ENCODE peak calls at places on chromosomes 12 and 14, in nine cellular contexts. X is Panc1; U is HCT116; G is mucosa of descending colon; N is effector memory CD4-positive, alpha-beta T cell; F is fibroblast of lung; V is tibial artery; Y is vagina; C is breast epithelium. W is an unnamed sample. For H3K36me3 and H3K4me1, the result is how much of the 10 kb centered on the place peaks cover.

GRCh38 chr12:6363330-6364036 is 11.9 kb downstream of the SCNN1A start:
- DNase-seq in X (no peak), U (no peak), G (peak), N (peak), F (peak), V (peak), Y (peak), C (no peak), W (peak)

GRCh38 chr12:88328056-88328455 is 185.9 kb downstream of the TMTC3 start:
- DNase-seq in X (no peak), U (no peak), G (no peak), N (no peak), F (no peak), V (no peak), Y (no peak), C (no peak), W (no peak)

GRCh38 chr12:29921307-29921706 is 137.6 kb upstream of the TMTC1 start:
- DNase-seq in X (no peak), U (peak), G (no peak), N (no peak), F (peak), V (no peak), Y (no peak), C (no peak), W (no peak)

GRCh38 chr14:92464156-92464555 is 49.4 kb upstream of the RIN3 start:
- DNase-seq in X (no peak), U (no peak), G (no peak), N (no peak), F (no peak), V (no peak), Y (no peak), C (no peak), W (no peak)

GRCh38 chr14:72663076-72663487 is 230.8 kb downstream of the DPF3 start:
- DNase-seq in X (no peak), U (no peak), G (no peak), N (no peak), F (no peak), V (no peak), Y (no peak), C (no peak), W (no peak)

GRCh38 chr14:92728781-92729364 is 19.6 kb downstream of the LGMN start:
- DNase-seq in X (no peak), U (no peak), G (no peak), N (no peak), F (peak), V (no peak), Y (no peak), C (no peak), W (no peak)

GRCh38 chr12:5661820-5662219 is 229.9 kb downstream of the NTF3 start:
- DNase-seq in X (no peak), U (no peak), G (peak), N (no peak), F (no peak), V (no peak), Y (no peak), C (no peak), W (no peak)

GRCh38 chr14:69313176-69313575 is 53.2 kb downstream of the GALNT16 start:
- DNase-seq in X (no peak), U (no peak), G (no peak), N (no peak), F (peak), V (peak), Y (no peak), C (no peak), W (no peak)

GRCh38 chr12:126966498-126966897 is 1300.5 kb upstream of the TMEM132C start:
- DNase-seq in X (no peak), U (no peak), G (no peak), N (no peak), F (no peak), V (no peak), Y (no peak), C (no peak), W (no peak)

GRCh38 chr12:61487728-61488127 is 772.5 kb upstream of the USP15 start:
- DNase-seq in X (no peak), U (no peak), G (no peak), N (no peak), F (no peak), V (no peak), Y (no peak), C (no peak), W (no peak)

GRCh38 chr14:104341532-104342434 is 203.4 kb downstream of the KIF26A start:
- DNase-seq in X (no peak), U (peak), G (peak), N (no peak), F (no peak), V (no peak), Y (no peak), C (no peak), W (no peak)

GRCh38 chr14:67453575-67454300 is 34.8 kb downstream of the TMEM229B start:
- DNase-seq in X (no peak), U (no peak), G (no peak), N (no peak), F (no peak), V (no peak), Y (no peak), C (no peak), W (no peak)

GRCh38 chr14:104746071-104746545 is 6.8 kb upstream of the SIVA1 start:
- DNase-seq in X (no peak), U (no peak), G (no peak), N (no peak), F (no peak), V (no peak), Y (no peak), C (no peak), W (no peak)

GRCh38 chr12:56117778-56118687 is at the start of gene ZC3H10:
- DNase-seq in X (peak), U (peak), G (peak), N (peak), F (peak), V (peak), Y (peak), C (peak), W (peak)
- H3K36me3 ChIP-seq in X (under half), U (under half), G (under half), N (under half), F (under half), V (under half), Y (under half), C (under half), W (under half)

DNA sequence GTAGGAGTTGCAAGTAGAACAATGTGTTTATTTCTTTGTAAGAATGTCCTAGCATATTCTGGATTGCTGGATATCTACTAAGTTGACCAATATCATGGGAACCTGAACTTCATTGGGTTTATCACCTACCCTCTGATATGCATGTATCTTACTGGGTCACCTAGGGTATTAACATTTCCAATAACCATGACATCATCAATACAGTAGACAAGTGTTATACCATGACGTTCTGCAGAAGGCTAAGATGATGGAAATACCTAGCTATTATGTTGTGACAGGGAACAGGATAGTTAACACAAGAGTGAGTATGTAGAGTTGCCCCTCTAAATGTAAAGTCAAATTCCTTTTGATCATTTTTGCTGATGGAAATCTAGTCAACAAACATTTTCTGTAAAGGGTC is 26.0 kb downstream of the GPR65 start:
- DNase-seq in X (no peak), U (no peak), G (no peak), N (no peak), F (no peak), V (no peak), Y (no peak), C (no peak), W (no peak)
- H3K4me1 ChIP-seq in X (under half), U (under half), G (under half), N (under half), F (under half), V (under half), Y (under half), C (under half), W (under half)

GRCh38 chr14:91243098-91243483 is 1.4 kb downstream of the GPR68 start:
- DNase-seq in X (no peak), U (no peak), G (no peak), N (no peak), F (no peak), V (no peak), Y (no peak), C (no peak), W (no peak)
- H3K4me3 ChIP-seq in X (no peak), U (no peak), G (no peak), N (peak), F (no peak), V (no peak), Y (no peak), C (no peak), W (no peak)

GRCh38 chr12:130872179-130873096 is 572 bp downstream of the RAN start:
- DNase-seq in X (no peak), U (no peak), G (no peak), N (peak), F (peak), V (peak), Y (no peak), C (peak), W (no peak)

GRCh38 chr12:130875193-130875592 is 3.3 kb downstream of the RAN start:
- DNase-seq in X (no peak), U (no peak), G (no peak), N (no peak), F (no peak), V (no peak), Y (no peak), C (no peak), W (no peak)

GRCh38 chr12:130874696-130875095 is 2.8 kb downstream of the RAN start:
- DNase-seq in X (no peak), U (no peak), G (no peak), N (no peak), F (no peak), V (no peak), Y (no peak), C (no peak), W (no peak)

GRCh38 chr12:130873106-130873795 is 1.4 kb downstream of the RAN start:
- DNase-seq in X (no peak), U (no peak), G (no peak), N (no peak), F (peak), V (no peak), Y (no peak), C (no peak), W (no peak)

DNA sequence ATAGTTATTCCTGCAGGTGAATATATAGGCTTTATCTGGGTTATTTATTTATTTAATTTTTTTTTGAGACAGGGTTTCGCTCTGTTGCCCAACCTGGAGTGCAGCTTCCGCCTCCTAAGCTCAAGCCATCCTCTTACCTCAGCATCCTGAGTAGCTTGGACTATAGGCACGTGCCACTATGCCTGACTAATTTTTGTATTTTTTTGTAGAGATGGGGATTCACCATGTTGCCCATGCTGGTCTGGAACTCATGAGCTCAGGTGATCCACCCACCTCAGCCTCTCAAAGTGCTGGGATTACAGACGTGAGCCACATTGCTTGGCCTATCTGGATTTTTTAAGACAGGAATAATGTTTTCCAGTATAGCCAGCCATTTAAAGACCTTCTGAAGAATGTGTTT is 2.0 kb downstream of the RAN start:
- DNase-seq in X (no peak), U (no peak), G (no peak), N (no peak), F (no peak), V (no peak), Y (no peak), C (no peak), W (no peak)
- H3K36me3 ChIP-seq in X (under half), U (half or more), G (under half), N (under half), F (under half), V (under half), Y (under half), C (under half), W (under half)

DNA sequence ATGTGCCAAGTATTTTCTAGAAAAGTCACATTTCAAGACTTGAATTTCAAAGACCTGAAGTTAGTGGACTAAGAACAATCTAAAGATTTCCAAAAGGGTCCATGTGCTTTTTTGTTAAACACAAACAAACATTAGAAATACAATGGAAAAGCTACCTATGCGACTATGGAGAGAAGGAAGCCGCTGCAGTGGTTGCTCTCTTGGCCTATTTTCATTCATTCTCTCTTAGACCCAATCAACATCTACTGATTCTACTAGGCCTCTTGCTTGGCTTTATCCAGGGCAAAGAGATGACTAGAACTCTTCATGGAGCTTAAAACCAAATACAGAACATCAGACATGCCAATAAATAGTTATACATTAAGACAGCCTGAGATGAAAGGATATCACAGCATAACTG is 9.9 kb downstream of the FGD6 start:
- DNase-seq in X (no peak), U (no peak), G (no peak), N (no peak), F (no peak), V (no peak), Y (no peak), C (no peak), W (no peak)
- H3K4me1 ChIP-seq in X (half or more), U (under half), G (under half), N (under half), F (under half), V (under half), Y (under half), C (under half), W (under half)

GRCh38 chr14:49687942-49688700 is at the start of gene POLE2:
- DNase-seq in X (no peak), U (peak), G (peak), N (peak), F (peak), V (peak), Y (no peak), C (peak), W (peak)

GRCh38 chr14:49688701-49689030 is 652 bp upstream of the POLE2 start:
- DNase-seq in X (no peak), U (no peak), G (no peak), N (no peak), F (no peak), V (no peak), Y (no peak), C (no peak), W (no peak)

GRCh38 chr14:49691031-49691430 is 1.9 kb upstream of the KLHDC1 start:
- DNase-seq in X (no peak), U (no peak), G (no peak), N (no peak), F (no peak), V (no peak), Y (no peak), C (no peak), W (no peak)

GRCh38 chr14:49692191-49692757 is 646 bp upstream of the KLHDC1 start:
- DNase-seq in X (no peak), U (no peak), G (no peak), N (no peak), F (no peak), V (no peak), Y (no peak), C (no peak), W (no peak)

GRCh38 chr14:49686425-49686824 is 1.6 kb downstream of the POLE2 start:
- DNase-seq in X (no peak), U (no peak), G (no peak), N (no peak), F (no peak), V (no peak), Y (no peak), C (no peak), W (no peak)
- H3K4me3 ChIP-seq in X (no peak), U (no peak), G (no peak), N (no peak), F (no peak), V (no peak), Y (no peak), C (no peak), W (no peak)